ENCODE peak calls at places on chromosomes 11 and 22, in five cellular contexts. One of them, this sample, is unnamed.

GRCh38 chr11:72738199-72739141 is 13.7 kb downstream of the ARAP1 start:
- DNase-seq in activated CD4-positive, alpha-beta T cell treated with anti-CD3 and anti-CD28 coated beads, Interleukin-2, amount 10 ng/mL, durations not matched to agents 24 days and 14 days: no peak
- DNase-seq in esophagus squamous epithelium: peak; percentile 42
- DNase-seq in anterior cingulate cortex: no peak
- DNase-seq in uterus: no peak
- DNase-seq in this sample: no peak

GRCh38 chr11:47270331-47271271 is 668 bp downstream of the MADD start:
- DNase-seq in activated CD4-positive, alpha-beta T cell treated with anti-CD3 and anti-CD28 coated beads, Interleukin-2, amount 10 ng/mL, durations not matched to agents 24 days and 14 days: peak; percentile 83
- DNase-seq in esophagus squamous epithelium: no peak
- DNase-seq in anterior cingulate cortex: no peak
- DNase-seq in uterus: peak; percentile 41
- DNase-seq in this sample: peak; percentile 34

GRCh38 chr11:91100432-91100831 is 877.6 kb upstream of the CHORDC1 start:
- DNase-seq in activated CD4-positive, alpha-beta T cell treated with anti-CD3 and anti-CD28 coated beads, Interleukin-2, amount 10 ng/mL, durations not matched to agents 24 days and 14 days: no peak
- DNase-seq in esophagus squamous epithelium: no peak
- DNase-seq in anterior cingulate cortex: no peak
- DNase-seq in uterus: no peak
- DNase-seq in this sample: no peak

GRCh38 chr11:111365722-111366559 is 13.1 kb downstream of the POU2AF1 start:
- DNase-seq in activated CD4-positive, alpha-beta T cell treated with anti-CD3 and anti-CD28 coated beads, Interleukin-2, amount 10 ng/mL, durations not matched to agents 24 days and 14 days: no peak
- DNase-seq in esophagus squamous epithelium: no peak
- DNase-seq in anterior cingulate cortex: no peak
- DNase-seq in uterus: no peak
- DNase-seq in this sample: no peak

GRCh38 chr22:41893591-41894375 is 21.1 kb downstream of the SHISA8 start:
- DNase-seq in activated CD4-positive, alpha-beta T cell treated with anti-CD3 and anti-CD28 coated beads, Interleukin-2, amount 10 ng/mL, durations not matched to agents 24 days and 14 days: no peak
- DNase-seq in esophagus squamous epithelium: no peak
- DNase-seq in anterior cingulate cortex: no peak
- DNase-seq in uterus: no peak
- DNase-seq in this sample: no peak

GRCh38 chr11:120153221-120153620 is 15.3 kb upstream of the TRIM29 start:
- DNase-seq in activated CD4-positive, alpha-beta T cell treated with anti-CD3 and anti-CD28 coated beads, Interleukin-2, amount 10 ng/mL, durations not matched to agents 24 days and 14 days: peak; percentile 5
- DNase-seq in esophagus squamous epithelium: no peak
- DNase-seq in anterior cingulate cortex: no peak
- DNase-seq in uterus: no peak
- DNase-seq in this sample: no peak

GRCh38 chr22:46068176-46068907 is 82.0 kb upstream of the PPARA start:
- DNase-seq in activated CD4-positive, alpha-beta T cell treated with anti-CD3 and anti-CD28 coated beads, Interleukin-2, amount 10 ng/mL, durations not matched to agents 24 days and 14 days: no peak
- DNase-seq in esophagus squamous epithelium: no peak
- DNase-seq in anterior cingulate cortex: no peak
- DNase-seq in uterus: no peak
- DNase-seq in this sample: no peak

GRCh38 chr11:127804775-127805446 is 782.4 kb downstream of the ETS1 start:
- DNase-seq in activated CD4-positive, alpha-beta T cell treated with anti-CD3 and anti-CD28 coated beads, Interleukin-2, amount 10 ng/mL, durations not matched to agents 24 days and 14 days: no peak
- DNase-seq in esophagus squamous epithelium: no peak
- DNase-seq in anterior cingulate cortex: no peak
- DNase-seq in uterus: no peak
- DNase-seq in this sample: no peak

GRCh38 chr11:119377961-119378667 is 3.4 kb downstream of the USP2 start:
- DNase-seq in activated CD4-positive, alpha-beta T cell treated with anti-CD3 and anti-CD28 coated beads, Interleukin-2, amount 10 ng/mL, durations not matched to agents 24 days and 14 days: no peak
- DNase-seq in esophagus squamous epithelium: no peak
- DNase-seq in anterior cingulate cortex: no peak
- DNase-seq in uterus: no peak
- DNase-seq in this sample: no peak

GRCh38 chr22:38653741-38654140 is 2.5 kb downstream of the FAM227A start:
- DNase-seq in activated CD4-positive, alpha-beta T cell treated with anti-CD3 and anti-CD28 coated beads, Interleukin-2, amount 10 ng/mL, durations not matched to agents 24 days and 14 days: no peak
- DNase-seq in esophagus squamous epithelium: no peak
- DNase-seq in anterior cingulate cortex: no peak
- DNase-seq in uterus: no peak
- DNase-seq in this sample: no peak

GRCh38 chr22:37747090-37747714 is 50.4 kb downstream of the TRIOBP start:
- DNase-seq in activated CD4-positive, alpha-beta T cell treated with anti-CD3 and anti-CD28 coated beads, Interleukin-2, amount 10 ng/mL, durations not matched to agents 24 days and 14 days: peak; percentile 75
- DNase-seq in esophagus squamous epithelium: no peak
- DNase-seq in anterior cingulate cortex: no peak
- DNase-seq in uterus: peak; percentile 54
- DNase-seq in this sample: no peak

GRCh38 chr22:49815641-49816071 is 12.0 kb downstream of the BRD1 start:
- DNase-seq in activated CD4-positive, alpha-beta T cell treated with anti-CD3 and anti-CD28 coated beads, Interleukin-2, amount 10 ng/mL, durations not matched to agents 24 days and 14 days: no peak
- DNase-seq in esophagus squamous epithelium: no peak
- DNase-seq in anterior cingulate cortex: no peak
- DNase-seq in uterus: no peak
- DNase-seq in this sample: no peak

GRCh38 chr11:34356918-34357645 is 728 bp downstream of the ABTB2 start:
- DNase-seq in activated CD4-positive, alpha-beta T cell treated with anti-CD3 and anti-CD28 coated beads, Interleukin-2, amount 10 ng/mL, durations not matched to agents 24 days and 14 days: peak; percentile 86
- DNase-seq in esophagus squamous epithelium: no peak
- DNase-seq in anterior cingulate cortex: no peak
- DNase-seq in uterus: peak; percentile 60
- DNase-seq in this sample: peak; percentile 41

GRCh38 chr11:14312736-14313438 is 46.1 kb downstream of the RRAS2 start:
- DNase-seq in activated CD4-positive, alpha-beta T cell treated with anti-CD3 and anti-CD28 coated beads, Interleukin-2, amount 10 ng/mL, durations not matched to agents 24 days and 14 days: no peak
- DNase-seq in esophagus squamous epithelium: no peak
- DNase-seq in anterior cingulate cortex: no peak
- DNase-seq in uterus: no peak
- DNase-seq in this sample: no peak

GRCh38 chr11:70824590-70825300 is 426.4 kb downstream of the CTTN start:
- DNase-seq in activated CD4-positive, alpha-beta T cell treated with anti-CD3 and anti-CD28 coated beads, Interleukin-2, amount 10 ng/mL, durations not matched to agents 24 days and 14 days: no peak
- DNase-seq in esophagus squamous epithelium: no peak
- DNase-seq in anterior cingulate cortex: no peak
- DNase-seq in uterus: no peak
- DNase-seq in this sample: no peak

GRCh38 chr22:48842583-48842945 is 985.1 kb downstream of the BRD1 start:
- DNase-seq in activated CD4-positive, alpha-beta T cell treated with anti-CD3 and anti-CD28 coated beads, Interleukin-2, amount 10 ng/mL, durations not matched to agents 24 days and 14 days: no peak
- DNase-seq in esophagus squamous epithelium: no peak
- DNase-seq in anterior cingulate cortex: no peak
- DNase-seq in uterus: no peak
- DNase-seq in this sample: no peak

GRCh38 chr11:78195917-78196545 is 7.3 kb downstream of the USP35 start:
- DNase-seq in activated CD4-positive, alpha-beta T cell treated with anti-CD3 and anti-CD28 coated beads, Interleukin-2, amount 10 ng/mL, durations not matched to agents 24 days and 14 days: no peak
- DNase-seq in esophagus squamous epithelium: no peak
- DNase-seq in anterior cingulate cortex: no peak
- DNase-seq in uterus: no peak
- DNase-seq in this sample: no peak

GRCh38 chr22:48367731-48368130 is 1459.9 kb downstream of the BRD1 start:
- DNase-seq in activated CD4-positive, alpha-beta T cell treated with anti-CD3 and anti-CD28 coated beads, Interleukin-2, amount 10 ng/mL, durations not matched to agents 24 days and 14 days: no peak
- DNase-seq in esophagus squamous epithelium: no peak
- DNase-seq in anterior cingulate cortex: no peak
- DNase-seq in uterus: no peak
- DNase-seq in this sample: no peak

GRCh38 chr11:35491231-35491871 is 34.1 kb downstream of the PAMR1 start:
- DNase-seq in activated CD4-positive, alpha-beta T cell treated with anti-CD3 and anti-CD28 coated beads, Interleukin-2, amount 10 ng/mL, durations not matched to agents 24 days and 14 days: no peak
- DNase-seq in esophagus squamous epithelium: no peak
- DNase-seq in anterior cingulate cortex: no peak
- DNase-seq in uterus: no peak
- DNase-seq in this sample: no peak

GRCh38 chr11:45872513-45873356 is 12.7 kb upstream of the MAPK8IP1 start:
- DNase-seq in activated CD4-positive, alpha-beta T cell treated with anti-CD3 and anti-CD28 coated beads, Interleukin-2, amount 10 ng/mL, durations not matched to agents 24 days and 14 days: peak; percentile 76
- DNase-seq in esophagus squamous epithelium: no peak
- DNase-seq in anterior cingulate cortex: no peak
- DNase-seq in uterus: no peak
- DNase-seq in this sample: peak; percentile 24

GRCh38 chr11:75389276-75389605 is 10.1 kb upstream of the RPS3 start:
- DNase-seq in activated CD4-positive, alpha-beta T cell treated with anti-CD3 and anti-CD28 coated beads, Interleukin-2, amount 10 ng/mL, durations not matched to agents 24 days and 14 days: no peak
- DNase-seq in esophagus squamous epithelium: no peak
- DNase-seq in anterior cingulate cortex: no peak
- DNase-seq in uterus: no peak
- DNase-seq in this sample: no peak

GRCh38 chr22:49776053-49776511 is 51.6 kb downstream of the BRD1 start:
- DNase-seq in activated CD4-positive, alpha-beta T cell treated with anti-CD3 and anti-CD28 coated beads, Interleukin-2, amount 10 ng/mL, durations not matched to agents 24 days and 14 days: no peak
- DNase-seq in esophagus squamous epithelium: no peak
- DNase-seq in anterior cingulate cortex: no peak
- DNase-seq in uterus: no peak
- DNase-seq in this sample: no peak

GRCh38 chr22:43226368-43226979 is 39.5 kb upstream of the TTLL12 start:
- DNase-seq in activated CD4-positive, alpha-beta T cell treated with anti-CD3 and anti-CD28 coated beads, Interleukin-2, amount 10 ng/mL, durations not matched to agents 24 days and 14 days: no peak
- DNase-seq in esophagus squamous epithelium: no peak
- DNase-seq in anterior cingulate cortex: no peak
- DNase-seq in uterus: no peak
- DNase-seq in this sample: no peak

GRCh38 chr11:75771646-75772410 is 3.2 kb downstream of the DGAT2 start:
- DNase-seq in activated CD4-positive, alpha-beta T cell treated with anti-CD3 and anti-CD28 coated beads, Interleukin-2, amount 10 ng/mL, durations not matched to agents 24 days and 14 days: no peak
- DNase-seq in esophagus squamous epithelium: no peak
- DNase-seq in anterior cingulate cortex: no peak
- DNase-seq in uterus: no peak
- DNase-seq in this sample: no peak

GRCh38 chr11:116312560-116313340 is 460.0 kb downstream of the BUD13 start:
- DNase-seq in activated CD4-positive, alpha-beta T cell treated with anti-CD3 and anti-CD28 coated beads, Interleukin-2, amount 10 ng/mL, durations not matched to agents 24 days and 14 days: no peak
- DNase-seq in esophagus squamous epithelium: no peak
- DNase-seq in anterior cingulate cortex: peak; percentile 51
- DNase-seq in uterus: peak; percentile 63
- DNase-seq in this sample: no peak

GRCh38 chr22:31537019-31537535 is 40.7 kb downstream of the SFI1 start:
- DNase-seq in activated CD4-positive, alpha-beta T cell treated with anti-CD3 and anti-CD28 coated beads, Interleukin-2, amount 10 ng/mL, durations not matched to agents 24 days and 14 days: peak; percentile 84
- DNase-seq in esophagus squamous epithelium: no peak
- DNase-seq in anterior cingulate cortex: no peak
- DNase-seq in uterus: no peak
- DNase-seq in this sample: peak; percentile 1

GRCh38 chr11:71252434-71252781 is at the start of gene SHANK2:
- DNase-seq in activated CD4-positive, alpha-beta T cell treated with anti-CD3 and anti-CD28 coated beads, Interleukin-2, amount 10 ng/mL, durations not matched to agents 24 days and 14 days: no peak
- DNase-seq in esophagus squamous epithelium: no peak
- DNase-seq in anterior cingulate cortex: no peak
- DNase-seq in uterus: no peak
- DNase-seq in this sample: no peak

GRCh38 chr11:23729088-23729487 is 767.8 kb upstream of the LUZP2 start:
- DNase-seq in activated CD4-positive, alpha-beta T cell treated with anti-CD3 and anti-CD28 coated beads, Interleukin-2, amount 10 ng/mL, durations not matched to agents 24 days and 14 days: no peak
- DNase-seq in esophagus squamous epithelium: no peak
- DNase-seq in anterior cingulate cortex: no peak
- DNase-seq in uterus: no peak
- DNase-seq in this sample: no peak

GRCh38 chr11:94379619-94380018 is 21.6 kb downstream of the GPR83 start:
- DNase-seq in activated CD4-positive, alpha-beta T cell treated with anti-CD3 and anti-CD28 coated beads, Interleukin-2, amount 10 ng/mL, durations not matched to agents 24 days and 14 days: no peak
- DNase-seq in esophagus squamous epithelium: no peak
- DNase-seq in anterior cingulate cortex: no peak
- DNase-seq in uterus: no peak
- DNase-seq in this sample: no peak

This sample was measured in T-cell.